ENCODE peak calls at places on chromosomes 5 and 9, in four cellular contexts. One of them, this sample, is unnamed.

GRCh38 chr5:27652505-27652904 is 614.1 kb upstream of the CDH9 start:
- DNase-seq in thoracic aorta: no peak
- DNase-seq in CD8-positive, alpha-beta T cell: no peak
- DNase-seq in ovary: no peak
- DNase-seq in this sample: no peak

GRCh38 chr5:93070938-93071337 is 510.1 kb downstream of the NR2F1-AS1 start:
- DNase-seq in thoracic aorta: no peak
- DNase-seq in CD8-positive, alpha-beta T cell: no peak
- DNase-seq in ovary: no peak
- DNase-seq in this sample: no peak

GRCh38 chr5:31664566-31664965 is 25.6 kb downstream of the PDZD2 start:
- DNase-seq in thoracic aorta: no peak
- DNase-seq in CD8-positive, alpha-beta T cell: no peak
- DNase-seq in ovary: no peak
- DNase-seq in this sample: no peak

GRCh38 chr5:146667633-146668032 is 151.6 kb upstream of the GPR151 start:
- DNase-seq in thoracic aorta: no peak
- DNase-seq in CD8-positive, alpha-beta T cell: no peak
- DNase-seq in ovary: no peak
- DNase-seq in this sample: no peak

GRCh38 chr5:109409061-109409843 is 522 bp downstream of the PJA2 start:
- DNase-seq in thoracic aorta: peak
- DNase-seq in CD8-positive, alpha-beta T cell: peak
- DNase-seq in ovary: no peak
- DNase-seq in this sample: peak

GRCh38 chr9:38186372-38187115 is 117.5 kb upstream of the SHB start:
- DNase-seq in thoracic aorta: no peak
- DNase-seq in CD8-positive, alpha-beta T cell: no peak
- DNase-seq in ovary: no peak
- DNase-seq in this sample: no peak

GRCh38 chr9:126430124-126430523 is 103.5 kb downstream of the MVB12B start:
- DNase-seq in thoracic aorta: no peak
- DNase-seq in CD8-positive, alpha-beta T cell: no peak
- DNase-seq in ovary: no peak
- DNase-seq in this sample: no peak

GRCh38 chr5:111930905-111931461 is 174.0 kb upstream of the NREP start:
- DNase-seq in thoracic aorta: no peak
- DNase-seq in CD8-positive, alpha-beta T cell: no peak
- DNase-seq in ovary: no peak
- DNase-seq in this sample: no peak

GRCh38 chr9:131500939-131501541 is 1.7 kb upstream of the POMT1 start:
- DNase-seq in thoracic aorta: no peak
- DNase-seq in CD8-positive, alpha-beta T cell: no peak
- DNase-seq in ovary: no peak
- DNase-seq in this sample: no peak

GRCh38 chr5:151345808-151346478 is 1.4 kb downstream of the SLC36A2 start:
- DNase-seq in thoracic aorta: no peak
- DNase-seq in CD8-positive, alpha-beta T cell: no peak
- DNase-seq in ovary: no peak
- DNase-seq in this sample: no peak

GRCh38 chr9:87237337-87237736 is 260.3 kb upstream of the DAPK1 start:
- DNase-seq in thoracic aorta: no peak
- DNase-seq in CD8-positive, alpha-beta T cell: no peak
- DNase-seq in ovary: no peak
- DNase-seq in this sample: no peak

GRCh38 chr9:105142406-105143092 is 101.9 kb upstream of the SLC44A1 start:
- DNase-seq in thoracic aorta: no peak
- DNase-seq in CD8-positive, alpha-beta T cell: no peak
- DNase-seq in ovary: no peak
- DNase-seq in this sample: no peak

DNA sequence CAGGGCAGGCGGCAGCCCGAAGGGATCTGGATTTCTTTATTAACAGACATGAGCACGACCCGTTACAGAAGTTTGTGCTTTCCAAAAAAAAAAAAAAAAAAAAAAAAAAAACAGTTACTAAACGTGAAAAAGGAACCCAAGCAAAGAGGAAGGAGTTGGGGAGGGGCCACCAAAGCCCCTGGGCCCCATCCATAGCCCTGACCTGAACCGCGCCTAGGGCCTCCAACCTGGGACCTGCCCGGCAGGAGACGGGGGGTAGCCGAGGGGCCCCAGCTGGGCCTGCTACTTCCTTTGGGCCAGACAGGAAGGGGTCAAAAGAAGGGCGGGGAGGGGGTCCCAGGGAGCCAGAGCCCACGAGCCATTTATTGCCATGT is 10.0 kb downstream of the PRR7 start:
- DNase-seq in thoracic aorta: no peak
- DNase-seq in CD8-positive, alpha-beta T cell: no peak
- DNase-seq in ovary: no peak
- DNase-seq in this sample: no peak
- TF ChIP-seq CTCF in thoracic aorta: no peak
- TF ChIP-seq CTCF in CD8-positive, alpha-beta T cell: no peak
- TF ChIP-seq CTCF in ovary: no peak
- TF ChIP-seq CTCF in this sample: no peak

DNA sequence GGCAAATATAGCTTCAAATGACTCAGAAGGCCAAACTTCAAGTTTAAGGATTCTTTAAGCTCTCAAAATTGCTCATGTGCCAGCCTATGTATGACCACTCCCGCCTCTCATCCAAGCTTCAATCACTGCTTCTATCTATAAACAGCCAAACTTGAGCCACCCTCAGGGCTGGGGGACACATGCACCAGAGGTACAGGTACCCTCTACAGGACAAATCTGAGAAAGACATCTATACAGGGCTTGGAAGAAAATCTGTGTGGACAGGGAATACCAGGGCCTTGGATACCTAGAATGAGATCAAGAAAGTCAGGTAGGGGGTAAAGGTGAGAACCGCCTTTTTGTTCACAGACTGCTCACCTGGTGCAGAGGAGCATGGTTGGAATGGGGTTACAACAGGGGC is 217.9 kb downstream of the ATPSCKMT start:
- DNase-seq in thoracic aorta: no peak
- DNase-seq in CD8-positive, alpha-beta T cell: no peak
- DNase-seq in ovary: no peak
- DNase-seq in this sample: no peak
- TF ChIP-seq CTCF in thoracic aorta: no peak
- TF ChIP-seq CTCF in CD8-positive, alpha-beta T cell: no peak
- TF ChIP-seq CTCF in ovary: no peak
- TF ChIP-seq CTCF in this sample: no peak

GRCh38 chr5:179822444-179822990 is 1.8 kb downstream of the SQSTM1 start:
- DNase-seq in thoracic aorta: no peak
- DNase-seq in CD8-positive, alpha-beta T cell: no peak
- DNase-seq in ovary: peak
- DNase-seq in this sample: no peak

GRCh38 chr5:179820127-179820482 is 600 bp upstream of the SQSTM1 start:
- DNase-seq in thoracic aorta: no peak
- DNase-seq in CD8-positive, alpha-beta T cell: no peak
- DNase-seq in ovary: no peak
- DNase-seq in this sample: no peak

GRCh38 chr5:179820483-179821297 is at the start of gene SQSTM1:
- DNase-seq in thoracic aorta: no peak
- DNase-seq in CD8-positive, alpha-beta T cell: peak
- DNase-seq in ovary: peak
- DNase-seq in this sample: peak

GRCh38 chr5:179822059-179822432 is 1.3 kb downstream of the SQSTM1 start:
- DNase-seq in thoracic aorta: no peak
- DNase-seq in CD8-positive, alpha-beta T cell: no peak
- DNase-seq in ovary: no peak
- DNase-seq in this sample: no peak

DNA sequence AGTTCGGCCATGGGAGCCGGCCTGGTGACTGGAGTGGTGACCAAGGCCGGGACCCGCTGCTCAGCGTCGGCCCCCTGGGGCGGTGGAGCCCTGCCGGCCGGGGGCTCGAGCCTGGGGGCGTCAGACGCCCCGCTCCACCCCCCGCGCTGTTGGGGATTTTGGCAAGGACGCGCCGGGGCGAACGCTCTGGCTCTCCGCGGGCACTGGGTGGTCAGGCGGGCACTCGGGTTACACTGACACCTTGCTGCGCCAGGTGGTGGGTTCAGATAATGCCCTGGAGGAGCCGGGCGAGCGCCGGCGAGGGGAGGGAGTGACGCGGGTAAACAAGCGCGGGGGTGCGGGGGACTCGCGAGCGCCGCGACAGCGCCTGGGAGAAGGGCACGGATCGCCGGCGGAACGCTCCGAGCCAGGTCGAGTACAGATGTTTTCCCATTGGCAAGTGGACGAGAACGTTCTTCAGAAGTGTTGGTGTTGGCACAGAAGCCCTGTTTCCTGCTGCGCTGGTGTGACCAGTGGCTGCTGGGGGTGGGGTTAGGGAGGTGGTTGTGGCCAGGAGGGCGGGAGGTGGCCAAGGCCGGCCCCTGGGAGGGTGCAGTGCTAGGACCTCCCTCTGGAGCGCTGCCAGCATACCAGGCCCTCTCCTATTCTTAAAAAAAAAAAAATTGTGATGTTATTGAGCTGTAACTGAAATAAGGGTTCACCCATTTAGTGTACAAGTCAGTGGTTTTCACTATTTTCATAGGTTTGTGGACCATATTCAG is 773 bp downstream of the SQSTM1 start:
- DNase-seq in thoracic aorta: peak
- DNase-seq in CD8-positive, alpha-beta T cell: peak
- DNase-seq in ovary: peak
- DNase-seq in this sample: peak
- TF ChIP-seq CTCF in thoracic aorta: peak
- TF ChIP-seq CTCF in CD8-positive, alpha-beta T cell: no peak
- TF ChIP-seq CTCF in ovary: no peak
- TF ChIP-seq CTCF in this sample: no peak

GRCh38 chr5:68000805-68001204 is 214.8 kb upstream of the PIK3R1 start:
- DNase-seq in thoracic aorta: no peak
- DNase-seq in CD8-positive, alpha-beta T cell: no peak
- DNase-seq in ovary: no peak
- DNase-seq in this sample: no peak
- TF ChIP-seq CTCF in thoracic aorta: no peak
- TF ChIP-seq CTCF in CD8-positive, alpha-beta T cell: no peak
- TF ChIP-seq CTCF in ovary: no peak
- TF ChIP-seq CTCF in this sample: no peak

GRCh38 chr5:57816108-57816507 is 333.5 kb upstream of the ACTBL2 start:
- DNase-seq in thoracic aorta: no peak
- DNase-seq in CD8-positive, alpha-beta T cell: no peak
- DNase-seq in ovary: no peak
- DNase-seq in this sample: no peak
- TF ChIP-seq CTCF in thoracic aorta: no peak
- TF ChIP-seq CTCF in CD8-positive, alpha-beta T cell: no peak
- TF ChIP-seq CTCF in ovary: no peak
- TF ChIP-seq CTCF in this sample: no peak

This sample was measured in lower leg skin.